ENCODE peak calls at places on chromosomes 6 and 20, in five cellular contexts. P is foreskin keratinocyte; X is colonic mucosa; F is CD8-positive, alpha-beta T cell; V is tibial nerve. S is an unnamed sample.

GRCh38 chr6:10554826-10555225 is 33.7 kb downstream of the GCNT2 start:
- DNase-seq in P (no peak), X (no peak), F (no peak), V (no peak), S (no peak)

GRCh38 chr6:153146413-153146812 is 15.3 kb upstream of the RGS17 start:
- DNase-seq in P (no peak), X (no peak), F (no peak), V (no peak), S (no peak)

GRCh38 chr6:47292944-47293343 is 16.8 kb downstream of the TNFRSF21 start:
- DNase-seq in P (peak; percentile 66), X (no peak), F (no peak), V (no peak), S (peak; percentile 17)

GRCh38 chr6:33967966-33968724 is 164.3 kb upstream of the MLN start:
- DNase-seq in P (no peak), X (peak; percentile 57), F (no peak), V (no peak), S (no peak)

GRCh38 chr6:127481628-127482027 is 22.4 kb upstream of the KIAA0408 start:
- DNase-seq in P (peak; percentile 84), X (no peak), F (no peak), V (no peak), S (no peak)

GRCh38 chr20:15756001-15756400 is 817.2 kb downstream of the KIF16B start:
- DNase-seq in P (no peak), X (no peak), F (no peak), V (no peak), S (no peak)

GRCh38 chr6:100691972-100692371 is 189.2 kb downstream of the ASCC3 start:
- DNase-seq in P (no peak), X (no peak), F (no peak), V (no peak), S (no peak)

GRCh38 chr20:36235892-36236785 is at the start of gene AAR2:
- DNase-seq in P (peak; percentile 65), X (peak; percentile 83), F (peak; percentile 57), V (peak; percentile 28), S (peak; percentile 93)

GRCh38 chr6:169520104-169520503 is 181.7 kb downstream of the WDR27 start:
- DNase-seq in P (no peak), X (no peak), F (no peak), V (no peak), S (no peak)

GRCh38 chr6:35318200-35318844 is 20.7 kb downstream of the DEF6 start:
- DNase-seq in P (peak; percentile 62), X (peak; percentile 94), F (no peak), V (peak; percentile 61), S (no peak)

GRCh38 chr6:134049586-134049985 is 2.8 kb downstream of the SLC2A12 start:
- DNase-seq in P (no peak), X (no peak), F (no peak), V (no peak), S (no peak)

GRCh38 chr6:73028124-73028766 is 197.1 kb downstream of the KHDC1L start:
- DNase-seq in P (no peak), X (no peak), F (no peak), V (no peak), S (no peak)

GRCh38 chr6:34490390-34491090 is 24.7 kb downstream of the PACSIN1 start:
- DNase-seq in P (no peak), X (no peak), F (no peak), V (no peak), S (no peak)

GRCh38 chr20:62774762-62775161 is 21.5 kb upstream of the MRGBP start:
- DNase-seq in P (no peak), X (no peak), F (no peak), V (no peak), S (no peak)

GRCh38 chr6:40626886-40627285 is 39.7 kb upstream of the LRFN2 start:
- DNase-seq in P (peak; percentile 55), X (no peak), F (no peak), V (no peak), S (no peak)

GRCh38 chr6:88567696-88568095 is 395.7 kb downstream of the RNGTT start:
- DNase-seq in P (no peak), X (no peak), F (no peak), V (no peak), S (no peak)

GRCh38 chr6:90126178-90126577 is 170.5 kb downstream of the BACH2 start:
- DNase-seq in P (no peak), X (no peak), F (no peak), V (no peak), S (no peak)

GRCh38 chr20:25049261-25050060 is 8.5 kb downstream of the ACSS1 start:
- DNase-seq in P (no peak), X (no peak), F (no peak), V (peak; percentile 12), S (no peak)

GRCh38 chr6:70219943-70220613 is 82.8 kb downstream of the COL9A1 start:
- DNase-seq in P (no peak), X (no peak), F (no peak), V (no peak), S (no peak)

GRCh38 chr20:47392015-47392720 is 35.7 kb upstream of the ZMYND8 start:
- DNase-seq in P (peak; percentile 99), X (peak; percentile 25), F (no peak), V (no peak), S (no peak)

GRCh38 chr20:50824137-50824536 is 29.3 kb downstream of the BCAS4 start:
- DNase-seq in P (no peak), X (peak; percentile 39), F (no peak), V (no peak), S (no peak)

GRCh38 chr6:26524722-26525360 is 13.3 kb upstream of the HMGN4 start:
- DNase-seq in P (no peak), X (no peak), F (no peak), V (no peak), S (no peak)

GRCh38 chr20:59823030-59823423 is 110.4 kb downstream of the SYCP2 start:
- DNase-seq in P (no peak), X (peak; percentile 13), F (no peak), V (no peak), S (peak; percentile 72)

GRCh38 chr6:64280569-64280968 is 645.0 kb downstream of the PHF3 start:
- DNase-seq in P (peak; percentile 21), X (peak; percentile 41), F (no peak), V (no peak), S (no peak)

GRCh38 chr20:31879143-31879987 is 8.9 kb downstream of the TTLL9 start:
- DNase-seq in P (peak; percentile 87), X (peak; percentile 91), F (peak; percentile 50), V (peak; percentile 88), S (peak; percentile 97)

GRCh38 chr6:19697744-19698290 is 139.4 kb upstream of the ID4 start:
- DNase-seq in P (peak; percentile 50), X (no peak), F (no peak), V (no peak), S (no peak)

GRCh38 chr6:78810698-78811097 is 56.7 kb upstream of the IRAK1BP1 start:
- DNase-seq in P (peak; percentile 100), X (no peak), F (no peak), V (no peak), S (no peak)

GRCh38 chr6:169073311-169073710 is 180.3 kb downstream of the THBS2 start:
- DNase-seq in P (no peak), X (no peak), F (no peak), V (no peak), S (no peak)

GRCh38 chr6:42710316-42710715 is 12.1 kb downstream of the PRPH2 start:
- DNase-seq in P (no peak), X (no peak), F (no peak), V (no peak), S (no peak)

GRCh38 chr6:134686071-134686470 is 263.8 kb downstream of the ALDH8A1 start:
- DNase-seq in P (peak; percentile 75), X (no peak), F (no peak), V (no peak), S (no peak)

GRCh38 chr20:44017905-44018683 is 103.4 kb downstream of the TOX2 start:
- DNase-seq in P (peak; percentile 87), X (peak; percentile 96), F (no peak), V (no peak), S (no peak)

GRCh38 chr20:17936306-17936790 is 32.2 kb downstream of the SNX5 start:
- DNase-seq in P (no peak), X (no peak), F (no peak), V (no peak), S (no peak)

GRCh38 chr20:17938889-17939619 is 29.5 kb downstream of the SNX5 start:
- DNase-seq in P (peak; percentile 44), X (peak; percentile 77), F (peak; percentile 17), V (peak; percentile 54), S (no peak)

GRCh38 chr20:17935761-17936160 is 32.8 kb downstream of the SNX5 start:
- DNase-seq in P (no peak), X (no peak), F (no peak), V (no peak), S (no peak)

GRCh38 chr20:17935186-17935585 is 33.4 kb downstream of the SNX5 start:
- DNase-seq in P (no peak), X (no peak), F (no peak), V (no peak), S (no peak)

GRCh38 chr20:17936791-17937687 is 31.6 kb downstream of the SNX5 start:
- DNase-seq in P (no peak), X (peak; percentile 66), F (no peak), V (no peak), S (no peak)
- H3K27ac ChIP-seq in P (no peak overlapping the region), X (peak overlapping the region; percentile 2), F (no peak overlapping the region), V (no peak overlapping the region), S (peak overlapping the region; percentile 80)

GRCh38 chr20:38109025-38109541 is 56.0 kb downstream of the TGM2 start:
- DNase-seq in P (no peak), X (peak; percentile 46), F (no peak), V (no peak), S (peak; percentile 92)
- H3K4me1 ChIP-seq in P (peaks cover 11% of the 10 kb centered on the region), X (peaks cover 14% of the 10 kb centered on the region), F (no peaks in the 10 kb centered on the region), V (peaks cover 20% of the 10 kb centered on the region), S (peaks cover 43% of the 10 kb centered on the region)

DNA sequence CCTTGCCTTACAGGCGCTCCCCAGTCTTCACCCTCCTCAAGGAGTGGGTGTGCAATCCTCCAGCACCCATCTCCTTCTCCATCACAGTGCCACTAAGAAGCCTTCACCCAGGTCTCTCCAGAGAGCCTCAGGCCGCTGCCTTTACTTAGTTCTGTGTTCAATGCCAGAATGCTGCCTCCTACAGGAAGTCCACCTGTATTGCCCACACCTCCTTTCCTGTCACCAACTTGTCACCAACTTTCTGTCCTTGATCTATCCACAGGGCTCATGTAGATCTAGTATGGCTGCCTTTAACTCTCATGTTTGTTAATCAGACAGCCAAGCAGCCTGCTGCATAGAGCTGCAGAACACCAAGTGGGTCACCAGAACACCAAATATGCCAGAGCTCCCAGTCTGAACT is 546 bp upstream of the LST1 start:
- DNase-seq in P (no peak), X (no peak), F (no peak), V (no peak), S (no peak)
- H3K27ac ChIP-seq in P (no peak overlapping the region), X (peak overlapping the region; percentile 47), F (peak overlapping the region; percentile 1), V (peak overlapping the region; percentile 21), S (no peak overlapping the region)

DNA sequence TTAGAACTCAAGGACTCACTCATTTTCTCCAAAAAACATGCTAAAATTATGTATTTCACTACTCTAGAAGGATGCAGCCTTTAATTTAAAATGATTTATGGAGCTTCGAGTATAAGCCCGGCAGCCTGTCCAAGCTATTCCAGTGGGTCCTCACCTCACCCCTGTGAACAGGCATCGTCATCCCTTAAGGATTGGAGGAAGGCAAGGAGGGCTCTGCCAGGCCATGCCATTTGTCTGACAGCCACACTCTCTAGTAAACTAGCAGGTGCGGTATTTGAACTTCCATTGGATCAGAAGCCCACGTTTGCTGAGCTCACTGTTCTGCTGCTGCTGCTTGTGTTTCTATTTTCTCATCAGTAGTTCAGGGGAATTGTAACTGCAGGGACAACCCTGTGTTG is 39.8 kb upstream of the NAA20 start:
- DNase-seq in P (no peak), X (no peak), F (no peak), V (no peak), S (no peak)
- H3K4me1 ChIP-seq in P (peaks cover 52% of the 10 kb centered on the region), X (no peaks in the 10 kb centered on the region), F (no peaks in the 10 kb centered on the region), V (peaks cover 36% of the 10 kb centered on the region), S (peaks cover 85% of the 10 kb centered on the region)

GRCh38 chr6:166955865-166956443 is 396 bp downstream of the RNASET2 start:
- DNase-seq in P (peak; percentile 54), X (no peak), F (no peak), V (no peak), S (no peak)
- H3K27ac ChIP-seq in P (no peak overlapping the region), X (peak overlapping the region; percentile 95), F (peak overlapping the region; percentile 81), V (peak overlapping the region; percentile 94), S (peak overlapping the region; percentile 85)